ENCODE peak calls at places on chromosomes 2 and 18, in seven cellular contexts. One of them, this sample, is unnamed.

GRCh38 chr2:44807344-44808025 is 134.0 kb upstream of the SIX3 start:
- DNase-seq in GM23338: no peak
- DNase-seq in psoas muscle: no peak
- DNase-seq in transverse colon: no peak
- DNase-seq in mesendoderm: no peak
- DNase-seq in upper lobe of right lung: no peak
- DNase-seq in A549: no peak
- DNase-seq in this sample: no peak

GRCh38 chr2:222862068-222862914 is 1.5 kb downstream of the ACSL3 start:
- DNase-seq in mesendoderm: no peak
- DNase-seq in GM23338: no peak
- DNase-seq in psoas muscle: no peak
- DNase-seq in upper lobe of right lung: no peak
- DNase-seq in transverse colon: peak; percentile 12
- DNase-seq in A549: no peak
- DNase-seq in this sample: no peak

GRCh38 chr2:48586433-48586832 is 31.2 kb upstream of the GTF2A1L start:
- DNase-seq in upper lobe of right lung: no peak
- DNase-seq in A549: no peak
- DNase-seq in mesendoderm: no peak
- DNase-seq in GM23338: no peak
- DNase-seq in psoas muscle: no peak
- DNase-seq in transverse colon: no peak
- DNase-seq in this sample: no peak

GRCh38 chr2:164913640-164914346 is 41.5 kb downstream of the SLC38A11 start:
- DNase-seq in transverse colon: no peak
- DNase-seq in GM23338: no peak
- DNase-seq in mesendoderm: peak; percentile 66
- DNase-seq in A549: no peak
- DNase-seq in psoas muscle: no peak
- DNase-seq in upper lobe of right lung: no peak
- DNase-seq in this sample: no peak

GRCh38 chr18:76592981-76593381 is 97.9 kb upstream of the ZNF516 start:
- DNase-seq in mesendoderm: peak; percentile 54
- DNase-seq in transverse colon: no peak
- DNase-seq in GM23338: peak; percentile 50
- DNase-seq in A549: no peak
- DNase-seq in upper lobe of right lung: no peak
- DNase-seq in psoas muscle: no peak
- DNase-seq in this sample: no peak

GRCh38 chr18:78960709-78961108 is 18.9 kb upstream of the SALL3 start:
- DNase-seq in A549: no peak
- DNase-seq in GM23338: no peak
- DNase-seq in mesendoderm: no peak
- DNase-seq in transverse colon: no peak
- DNase-seq in psoas muscle: no peak
- DNase-seq in upper lobe of right lung: no peak
- DNase-seq in this sample: no peak

GRCh38 chr2:15561574-15562344 is 625 bp upstream of the NBAS start:
- DNase-seq in transverse colon: peak; percentile 33
- DNase-seq in GM23338: peak; percentile 19
- DNase-seq in upper lobe of right lung: no peak
- DNase-seq in A549: peak; percentile 25
- DNase-seq in mesendoderm: peak; percentile 49
- DNase-seq in psoas muscle: no peak
- DNase-seq in this sample: peak; percentile 31

GRCh38 chr2:176139170-176139611 is 9.7 kb downstream of the HOXD8 start:
- DNase-seq in A549: no peak
- DNase-seq in GM23338: no peak
- DNase-seq in upper lobe of right lung: no peak
- DNase-seq in psoas muscle: no peak
- DNase-seq in transverse colon: no peak
- DNase-seq in mesendoderm: no peak
- DNase-seq in this sample: no peak

GRCh38 chr18:78753240-78753639 is 226.4 kb upstream of the SALL3 start:
- DNase-seq in upper lobe of right lung: no peak
- DNase-seq in transverse colon: no peak
- DNase-seq in GM23338: no peak
- DNase-seq in A549: no peak
- DNase-seq in mesendoderm: no peak
- DNase-seq in psoas muscle: no peak
- DNase-seq in this sample: no peak

GRCh38 chr18:13137939-13138821 is 80.4 kb upstream of the LDLRAD4 start:
- DNase-seq in A549: peak; percentile 48
- DNase-seq in transverse colon: peak; percentile 89
- DNase-seq in mesendoderm: no peak
- DNase-seq in GM23338: peak; percentile 27
- DNase-seq in upper lobe of right lung: peak; percentile 77
- DNase-seq in psoas muscle: no peak
- DNase-seq in this sample: no peak

GRCh38 chr2:202718614-202719013 is 83.8 kb downstream of the FAM117B start:
- DNase-seq in upper lobe of right lung: no peak
- DNase-seq in transverse colon: no peak
- DNase-seq in GM23338: no peak
- DNase-seq in A549: peak; percentile 7
- DNase-seq in psoas muscle: no peak
- DNase-seq in mesendoderm: peak; percentile 86
- DNase-seq in this sample: no peak

GRCh38 chr2:205370726-205371125 is 311.6 kb upstream of the NRP2 start:
- DNase-seq in transverse colon: no peak
- DNase-seq in mesendoderm: no peak
- DNase-seq in GM23338: no peak
- DNase-seq in A549: no peak
- DNase-seq in psoas muscle: no peak
- DNase-seq in upper lobe of right lung: no peak
- DNase-seq in this sample: no peak

GRCh38 chr2:71700880-71701397 is 247.6 kb downstream of the DYSF start:
- DNase-seq in mesendoderm: no peak
- DNase-seq in upper lobe of right lung: peak; percentile 49
- DNase-seq in A549: no peak
- DNase-seq in transverse colon: peak; percentile 19
- DNase-seq in GM23338: no peak
- DNase-seq in psoas muscle: peak; percentile 94
- DNase-seq in this sample: peak; percentile 32

GRCh38 chr2:104872866-104873688 is 19.2 kb downstream of the POU3F3 start:
- DNase-seq in transverse colon: peak; percentile 70
- DNase-seq in upper lobe of right lung: peak; percentile 80
- DNase-seq in psoas muscle: no peak
- DNase-seq in GM23338: peak; percentile 90
- DNase-seq in A549: peak; percentile 70
- DNase-seq in mesendoderm: peak; percentile 84
- DNase-seq in this sample: peak; percentile 81

GRCh38 chr2:172783091-172783898 is 47.6 kb downstream of the RAPGEF4 start:
- DNase-seq in mesendoderm: peak; percentile 79
- DNase-seq in transverse colon: no peak
- DNase-seq in A549: no peak
- DNase-seq in psoas muscle: no peak
- DNase-seq in GM23338: peak; percentile 30
- DNase-seq in upper lobe of right lung: no peak
- DNase-seq in this sample: no peak

GRCh38 chr18:11897781-11898180 is 10.3 kb downstream of the MPPE1 start:
- DNase-seq in upper lobe of right lung: no peak
- DNase-seq in psoas muscle: no peak
- DNase-seq in GM23338: no peak
- DNase-seq in A549: no peak
- DNase-seq in transverse colon: no peak
- DNase-seq in mesendoderm: no peak
- DNase-seq in this sample: no peak

GRCh38 chr18:45282101-45282812 is 333.0 kb upstream of the SLC14A2 start:
- DNase-seq in transverse colon: no peak
- DNase-seq in GM23338: no peak
- DNase-seq in upper lobe of right lung: no peak
- DNase-seq in psoas muscle: no peak
- DNase-seq in mesendoderm: no peak
- DNase-seq in A549: no peak
- DNase-seq in this sample: no peak

GRCh38 chr18:63216911-63217311 is 102.7 kb downstream of the BCL2 start:
- DNase-seq in mesendoderm: no peak
- DNase-seq in GM23338: no peak
- DNase-seq in upper lobe of right lung: no peak
- DNase-seq in transverse colon: no peak
- DNase-seq in psoas muscle: no peak
- DNase-seq in A549: no peak
- DNase-seq in this sample: no peak

GRCh38 chr2:112183327-112184025 is 45.3 kb downstream of the FBLN7 start:
- DNase-seq in upper lobe of right lung: no peak
- DNase-seq in transverse colon: no peak
- DNase-seq in GM23338: no peak
- DNase-seq in mesendoderm: no peak
- DNase-seq in psoas muscle: no peak
- DNase-seq in A549: no peak
- DNase-seq in this sample: no peak

GRCh38 chr2:179917272-179917671 is 55.9 kb upstream of the ZNF385B start:
- DNase-seq in A549: no peak
- DNase-seq in GM23338: no peak
- DNase-seq in transverse colon: no peak
- DNase-seq in psoas muscle: no peak
- DNase-seq in upper lobe of right lung: no peak
- DNase-seq in mesendoderm: no peak
- DNase-seq in this sample: no peak

GRCh38 chr2:9255416-9255815 is 48.8 kb downstream of the ASAP2 start:
- DNase-seq in A549: no peak
- DNase-seq in psoas muscle: no peak
- DNase-seq in mesendoderm: no peak
- DNase-seq in upper lobe of right lung: no peak
- DNase-seq in transverse colon: no peak
- DNase-seq in GM23338: no peak
- DNase-seq in this sample: no peak

GRCh38 chr18:65968605-65969004 is 217.8 kb downstream of the CDH7 start:
- DNase-seq in transverse colon: no peak
- DNase-seq in GM23338: peak; percentile 51
- DNase-seq in A549: no peak
- DNase-seq in upper lobe of right lung: no peak
- DNase-seq in psoas muscle: no peak
- DNase-seq in mesendoderm: no peak
- DNase-seq in this sample: no peak

GRCh38 chr18:50341443-50341842 is 33.4 kb upstream of the SKA1 start:
- DNase-seq in mesendoderm: no peak
- DNase-seq in transverse colon: no peak
- DNase-seq in upper lobe of right lung: no peak
- DNase-seq in A549: no peak
- DNase-seq in GM23338: no peak
- DNase-seq in psoas muscle: no peak
- DNase-seq in this sample: no peak

GRCh38 chr2:181892795-181893435 is 1.4 kb downstream of the ITPRID2 start:
- DNase-seq in GM23338: no peak
- DNase-seq in psoas muscle: no peak
- DNase-seq in upper lobe of right lung: no peak
- DNase-seq in transverse colon: no peak
- DNase-seq in mesendoderm: no peak
- DNase-seq in A549: peak; percentile 22
- DNase-seq in this sample: no peak

GRCh38 chr2:68039317-68039716 is 23.5 kb downstream of the C1D start:
- DNase-seq in psoas muscle: no peak
- DNase-seq in A549: no peak
- DNase-seq in GM23338: no peak
- DNase-seq in upper lobe of right lung: no peak
- DNase-seq in transverse colon: no peak
- DNase-seq in mesendoderm: no peak
- DNase-seq in this sample: no peak
- H3K27ac ChIP-seq in psoas muscle: no peak overlapping the region
- H3K27ac ChIP-seq in A549: no peak overlapping the region
- H3K27ac ChIP-seq in GM23338: no peak overlapping the region
- H3K27ac ChIP-seq in upper lobe of right lung: no peak overlapping the region
- H3K27ac ChIP-seq in transverse colon: no peak overlapping the region
- H3K27ac ChIP-seq in mesendoderm: no peak overlapping the region
- H3K27ac ChIP-seq in this sample: no peak overlapping the region

GRCh38 chr2:238596571-238597551 is 170.1 kb downstream of the ASB1 start:
- DNase-seq in upper lobe of right lung: no peak
- DNase-seq in GM23338: no peak
- DNase-seq in transverse colon: peak; percentile 17
- DNase-seq in A549: peak; percentile 89
- DNase-seq in psoas muscle: peak; percentile 85
- DNase-seq in mesendoderm: no peak
- DNase-seq in this sample: no peak
- H3K27ac ChIP-seq in upper lobe of right lung: peak overlapping the region; percentile 65
- H3K27ac ChIP-seq in GM23338: no peak overlapping the region
- H3K27ac ChIP-seq in transverse colon: peak overlapping the region; percentile 58
- H3K27ac ChIP-seq in A549: peak overlapping the region; percentile 94
- H3K27ac ChIP-seq in psoas muscle: peak overlapping the region; percentile 66
- H3K27ac ChIP-seq in mesendoderm: no peak overlapping the region
- H3K27ac ChIP-seq in this sample: no peak overlapping the region

DNA sequence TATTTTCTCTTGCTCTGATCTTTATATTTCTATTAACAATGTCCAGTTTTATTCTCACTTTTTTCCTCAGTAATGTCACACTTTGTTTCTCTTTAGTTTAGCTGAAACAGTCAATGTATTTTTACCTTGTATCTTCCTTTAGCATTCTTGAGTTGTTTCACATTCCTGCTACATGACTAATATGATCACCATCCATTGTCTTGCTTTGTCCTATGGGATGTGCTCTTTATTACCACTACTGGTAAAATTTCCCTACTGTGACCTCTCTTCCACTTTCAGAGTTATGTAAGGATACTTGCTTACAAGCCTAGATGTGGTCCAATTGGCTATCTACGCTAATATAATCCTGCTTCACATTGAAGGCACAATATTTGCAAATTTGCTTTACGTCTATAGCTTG is 457.9 kb downstream of the PIK3C3 start:
- DNase-seq in upper lobe of right lung: no peak
- DNase-seq in GM23338: no peak
- DNase-seq in mesendoderm: peak; percentile 83
- DNase-seq in transverse colon: no peak
- DNase-seq in psoas muscle: no peak
- DNase-seq in A549: no peak
- DNase-seq in this sample: no peak
- H3K27ac ChIP-seq in upper lobe of right lung: no peak overlapping the region
- H3K27ac ChIP-seq in GM23338: no peak overlapping the region
- H3K27ac ChIP-seq in mesendoderm: no peak overlapping the region
- H3K27ac ChIP-seq in transverse colon: no peak overlapping the region
- H3K27ac ChIP-seq in psoas muscle: no peak overlapping the region
- H3K27ac ChIP-seq in A549: no peak overlapping the region
- H3K27ac ChIP-seq in this sample: no peak overlapping the region

GRCh38 chr18:356763-357162 is 88.9 kb upstream of the THOC1 start:
- DNase-seq in psoas muscle: no peak
- DNase-seq in A549: no peak
- DNase-seq in mesendoderm: no peak
- DNase-seq in GM23338: no peak
- DNase-seq in upper lobe of right lung: no peak
- DNase-seq in transverse colon: no peak
- DNase-seq in this sample: no peak

GRCh38 chr18:355678-356077 is 87.8 kb upstream of the THOC1 start:
- DNase-seq in psoas muscle: no peak
- DNase-seq in A549: no peak
- DNase-seq in mesendoderm: no peak
- DNase-seq in transverse colon: no peak
- DNase-seq in GM23338: no peak
- DNase-seq in upper lobe of right lung: no peak
- DNase-seq in this sample: no peak

GRCh38 chr18:350953-351572 is 83.2 kb upstream of the THOC1 start:
- DNase-seq in A549: no peak
- DNase-seq in mesendoderm: no peak
- DNase-seq in psoas muscle: no peak
- DNase-seq in upper lobe of right lung: no peak
- DNase-seq in transverse colon: no peak
- DNase-seq in GM23338: no peak
- DNase-seq in this sample: no peak

GRCh38 chr18:354456-354855 is 86.6 kb upstream of the THOC1 start:
- DNase-seq in mesendoderm: no peak
- DNase-seq in upper lobe of right lung: no peak
- DNase-seq in transverse colon: no peak
- DNase-seq in GM23338: no peak
- DNase-seq in A549: no peak
- DNase-seq in psoas muscle: no peak
- DNase-seq in this sample: no peak

GRCh38 chr18:354003-354402 is 86.2 kb upstream of the THOC1 start:
- DNase-seq in psoas muscle: no peak
- DNase-seq in GM23338: no peak
- DNase-seq in A549: no peak
- DNase-seq in mesendoderm: no peak
- DNase-seq in upper lobe of right lung: no peak
- DNase-seq in transverse colon: no peak
- DNase-seq in this sample: no peak
- H3K27ac ChIP-seq in psoas muscle: no peak overlapping the region
- H3K27ac ChIP-seq in GM23338: no peak overlapping the region
- H3K27ac ChIP-seq in A549: no peak overlapping the region
- H3K27ac ChIP-seq in mesendoderm: no peak overlapping the region
- H3K27ac ChIP-seq in upper lobe of right lung: no peak overlapping the region
- H3K27ac ChIP-seq in transverse colon: no peak overlapping the region
- H3K27ac ChIP-seq in this sample: no peak overlapping the region

This sample was measured in caudate nucleus.